ENCODE peak calls at places on chromosome 5, in six cellular contexts. Z, D, T, H, G and B are unnamed samples.

GRCh38 chr5:139185589-139185988 is 12.6 kb downstream of the SIL1 start:
- DNase-seq in Z (no peak), D (no peak), T (no peak), H (no peak), G (no peak), B (no peak)

GRCh38 chr5:7745882-7746735 is 104.8 kb downstream of the CFAP90 start:
- DNase-seq in Z (peak; percentile 75), D (peak; percentile 79), T (peak; percentile 22), H (peak; percentile 49), G (peak; percentile 78), B (peak; percentile 77)

GRCh38 chr5:347712-348284 is 26.3 kb downstream of the AHRR start:
- DNase-seq in Z (no peak), D (no peak), T (no peak), H (no peak), G (no peak), B (no peak)

GRCh38 chr5:169142264-169142970 is 158.5 kb downstream of the SLIT3 start:
- DNase-seq in Z (peak; percentile 54), D (no peak), T (no peak), H (no peak), G (no peak), B (no peak)

GRCh38 chr5:120446068-120446492 is 18.0 kb upstream of the PRR16 start:
- DNase-seq in Z (no peak), D (no peak), T (no peak), H (no peak), G (peak; percentile 99), B (no peak)

GRCh38 chr5:147517383-147517782 is 7.5 kb upstream of the DPYSL3 start:
- DNase-seq in Z (no peak), D (no peak), T (no peak), H (no peak), G (no peak), B (no peak)

GRCh38 chr5:31324832-31325231 is 131.3 kb downstream of the CDH6 start:
- DNase-seq in Z (no peak), D (no peak), T (no peak), H (no peak), G (no peak), B (no peak)

GRCh38 chr5:122882836-122883235 is 37.4 kb downstream of the SNX24 start:
- DNase-seq in Z (no peak), D (no peak), T (no peak), H (no peak), G (peak; percentile 48), B (no peak)

GRCh38 chr5:163889369-163889768 is 383.9 kb downstream of the MAT2B start:
- DNase-seq in Z (no peak), D (no peak), T (no peak), H (no peak), G (peak; percentile 73), B (no peak)

GRCh38 chr5:169301386-169301930 is 519 bp upstream of the SLIT3 start:
- DNase-seq in Z (no peak), D (no peak), T (no peak), H (no peak), G (no peak), B (no peak)

GRCh38 chr5:149404746-149405549 is 25.9 kb upstream of the IL17B start:
- DNase-seq in Z (no peak), D (peak; percentile 50), T (no peak), H (no peak), G (no peak), B (no peak)

GRCh38 chr5:154190652-154191304 is at the start of gene GALNT10:
- DNase-seq in Z (peak; percentile 72), D (peak; percentile 79), T (peak; percentile 88), H (peak; percentile 93), G (peak; percentile 72), B (peak; percentile 54)

GRCh38 chr5:126877569-126877968 is 100.6 kb downstream of the LMNB1 start:
- DNase-seq in Z (no peak), D (no peak), T (no peak), H (no peak), G (no peak), B (no peak)

GRCh38 chr5:61340775-61341361 is 8.8 kb downstream of the ZSWIM6 start:
- DNase-seq in Z (no peak), D (no peak), T (no peak), H (no peak), G (no peak), B (no peak)

GRCh38 chr5:38104497-38105230 is 153.7 kb upstream of the EGFLAM start:
- DNase-seq in Z (peak; percentile 13), D (peak; percentile 23), T (no peak), H (no peak), G (no peak), B (no peak)

GRCh38 chr5:34610576-34610975 is 45.6 kb upstream of the RAI14 start:
- DNase-seq in Z (no peak), D (no peak), T (no peak), H (no peak), G (no peak), B (no peak)

GRCh38 chr5:168301593-168302388 is 10.3 kb downstream of the WWC1 start:
- DNase-seq in Z (peak; percentile 55), D (peak; percentile 90), T (no peak), H (no peak), G (no peak), B (no peak)

GRCh38 chr5:72850113-72850512 is 33.7 kb downstream of the TNPO1 start:
- DNase-seq in Z (no peak), D (no peak), T (no peak), H (no peak), G (no peak), B (no peak)

GRCh38 chr5:140317859-140318258 is 15.0 kb upstream of the PFDN1 start:
- DNase-seq in Z (no peak), D (no peak), T (no peak), H (no peak), G (peak; percentile 59), B (no peak)

GRCh38 chr5:20351849-20352248 is 363.8 kb upstream of the CDH18 start:
- DNase-seq in Z (no peak), D (no peak), T (no peak), H (no peak), G (no peak), B (no peak)

GRCh38 chr5:44387911-44388310 is 1.3 kb downstream of the FGF10 start:
- DNase-seq in Z (peak; percentile 27), D (no peak), T (no peak), H (no peak), G (no peak), B (no peak)

GRCh38 chr5:77138981-77139380 is 51.9 kb upstream of the ZBED3 start:
- DNase-seq in Z (peak; percentile 12), D (no peak), T (no peak), H (no peak), G (peak; percentile 39), B (no peak)

GRCh38 chr5:149853019-149853648 is 91.5 kb downstream of the PDE6A start:
- DNase-seq in Z (peak; percentile 74), D (peak; percentile 79), T (peak; percentile 56), H (peak; percentile 77), G (peak; percentile 87), B (peak; percentile 81)

GRCh38 chr5:143402464-143403356 is 776 bp downstream of the NR3C1 start:
- DNase-seq in Z (peak; percentile 63), D (peak; percentile 54), T (peak; percentile 68), H (peak; percentile 40), G (peak; percentile 54), B (peak; percentile 42)

GRCh38 chr5:37715361-37715760 is 124.5 kb downstream of the GDNF start:
- DNase-seq in Z (no peak), D (no peak), T (no peak), H (no peak), G (no peak), B (no peak)

GRCh38 chr5:39478851-39479250 is 54.1 kb upstream of the DAB2 start:
- DNase-seq in Z (no peak), D (no peak), T (no peak), H (no peak), G (peak; percentile 46), B (no peak)

GRCh38 chr5:178430187-178431062 is 159.8 kb downstream of the COL23A1 start:
- DNase-seq in Z (peak; percentile 38), D (no peak), T (no peak), H (no peak), G (no peak), B (no peak)
- TF ChIP-seq CTCF in Z (no peak), D (no peak), T (no peak), H (no peak), G (no peak), B (no peak)

GRCh38 chr5:179870403-179870903 is 11.8 kb upstream of the MRNIP start:
- DNase-seq in Z (peak; percentile 38), D (peak; percentile 64), T (peak; percentile 23), H (no peak), G (peak; percentile 75), B (peak; percentile 59)
- TF ChIP-seq CTCF in Z (no peak), D (no peak), T (no peak), H (peak; percentile 39), G (peak; percentile 57), B (no peak)

GRCh38 chr5:108919591-108920326 is 172.1 kb downstream of the FER start:
- DNase-seq in Z (no peak), D (no peak), T (no peak), H (peak; percentile 22), G (peak; percentile 18), B (no peak)

GRCh38 chr5:108925073-108925472 is 177.4 kb downstream of the FER start:
- DNase-seq in Z (no peak), D (no peak), T (no peak), H (no peak), G (no peak), B (no peak)

GRCh38 chr5:108930107-108930506 is 182.4 kb downstream of the FER start:
- DNase-seq in Z (no peak), D (no peak), T (no peak), H (no peak), G (no peak), B (no peak)

GRCh38 chr5:108924457-108924961 is 176.8 kb downstream of the FER start:
- DNase-seq in Z (no peak), D (no peak), T (no peak), H (no peak), G (no peak), B (peak; percentile 34)
- TF ChIP-seq CTCF in Z (no peak), D (no peak), T (no peak), H (no peak), G (peak; percentile 20), B (peak; percentile 33)

GRCh38 chr5:41695920-41696582 is 174.2 kb downstream of the OXCT1 start:
- DNase-seq in Z (no peak), D (no peak), T (no peak), H (peak; percentile 7), G (no peak), B (peak; percentile 18)
- TF ChIP-seq CTCF in Z (no peak), D (no peak), T (no peak), H (peak; percentile 53), G (peak; percentile 30), B (peak; percentile 27)

GRCh38 chr5:113038714-113039113 is 62.1 kb downstream of the DCP2 start:
- DNase-seq in Z (no peak), D (no peak), T (no peak), H (no peak), G (peak; percentile 49), B (no peak)
- TF ChIP-seq CTCF in Z (no peak), D (no peak), T (no peak), H (no peak), G (peak; percentile 11), B (no peak)

GRCh38 chr5:159441441-159441840 is 111.2 kb upstream of the IL12B start:
- DNase-seq in Z (no peak), D (peak; percentile 30), T (no peak), H (no peak), G (no peak), B (peak; percentile 20)
- TF ChIP-seq CTCF in Z (no peak), D (no peak), T (no peak), H (peak; percentile 6), G (peak; percentile 11), B (peak; percentile 23)

GRCh38 chr5:178223196-178223773 is 9.3 kb downstream of the PHYKPL start:
- DNase-seq in Z (no peak), D (no peak), T (no peak), H (no peak), G (no peak), B (no peak)
- TF ChIP-seq CTCF in Z (no peak), D (no peak), T (no peak), H (no peak), G (no peak), B (no peak)